ENCODE peak calls at places on chromosome 1, in nine cellular contexts. One of them, this sample, is unnamed.

GRCh38 chr1:207298666-207299065 is 22.8 kb upstream of the CD55 start:
- DNase-seq in GM12878: no peak
- DNase-seq in sigmoid colon: no peak
- DNase-seq in H1: no peak
- DNase-seq in A549: no peak
- DNase-seq in suprapubic skin: no peak
- DNase-seq in stomach: no peak
- DNase-seq in tibial nerve: no peak
- DNase-seq in SK-N-SH: no peak
- DNase-seq in this sample: no peak

GRCh38 chr1:44655609-44656008 is 18.7 kb downstream of the TMEM53 start:
- DNase-seq in stomach: no peak
- DNase-seq in sigmoid colon: no peak
- DNase-seq in A549: peak; percentile 33
- DNase-seq in H1: no peak
- DNase-seq in SK-N-SH: peak; percentile 75
- DNase-seq in GM12878: no peak
- DNase-seq in tibial nerve: no peak
- DNase-seq in suprapubic skin: no peak
- DNase-seq in this sample: peak; percentile 61

GRCh38 chr1:117698398-117699160 is 92.7 kb downstream of the TENT5C start:
- DNase-seq in SK-N-SH: no peak
- DNase-seq in stomach: no peak
- DNase-seq in A549: no peak
- DNase-seq in GM12878: no peak
- DNase-seq in sigmoid colon: no peak
- DNase-seq in H1: no peak
- DNase-seq in tibial nerve: no peak
- DNase-seq in suprapubic skin: no peak
- DNase-seq in this sample: no peak

GRCh38 chr1:53685272-53686051 is 53.5 kb downstream of the GLIS1 start:
- DNase-seq in sigmoid colon: no peak
- DNase-seq in stomach: no peak
- DNase-seq in H1: no peak
- DNase-seq in SK-N-SH: peak; percentile 85
- DNase-seq in A549: no peak
- DNase-seq in GM12878: no peak
- DNase-seq in suprapubic skin: no peak
- DNase-seq in tibial nerve: no peak
- DNase-seq in this sample: peak; percentile 73

GRCh38 chr1:72119491-72119890 is 162.8 kb downstream of the NEGR1 start:
- DNase-seq in tibial nerve: no peak
- DNase-seq in H1: no peak
- DNase-seq in stomach: no peak
- DNase-seq in sigmoid colon: no peak
- DNase-seq in A549: no peak
- DNase-seq in SK-N-SH: no peak
- DNase-seq in suprapubic skin: no peak
- DNase-seq in GM12878: no peak
- DNase-seq in this sample: no peak

GRCh38 chr1:220213381-220213983 is 58.8 kb downstream of the RAB3GAP2 start:
- DNase-seq in stomach: no peak
- DNase-seq in suprapubic skin: no peak
- DNase-seq in H1: no peak
- DNase-seq in GM12878: no peak
- DNase-seq in SK-N-SH: no peak
- DNase-seq in sigmoid colon: no peak
- DNase-seq in tibial nerve: no peak
- DNase-seq in A549: no peak
- DNase-seq in this sample: no peak

GRCh38 chr1:221166162-221166500 is 286.9 kb downstream of the HLX start:
- DNase-seq in H1: no peak
- DNase-seq in suprapubic skin: no peak
- DNase-seq in A549: no peak
- DNase-seq in GM12878: no peak
- DNase-seq in SK-N-SH: peak; percentile 19
- DNase-seq in stomach: no peak
- DNase-seq in tibial nerve: no peak
- DNase-seq in sigmoid colon: no peak
- DNase-seq in this sample: no peak

GRCh38 chr1:114080511-114081144 is 73.0 kb downstream of the SYT6 start:
- DNase-seq in A549: no peak
- DNase-seq in tibial nerve: no peak
- DNase-seq in suprapubic skin: no peak
- DNase-seq in H1: no peak
- DNase-seq in GM12878: no peak
- DNase-seq in sigmoid colon: no peak
- DNase-seq in SK-N-SH: no peak
- DNase-seq in stomach: no peak
- DNase-seq in this sample: no peak

GRCh38 chr1:183569141-183569540 is 21.1 kb downstream of the NCF2 start:
- DNase-seq in stomach: no peak
- DNase-seq in sigmoid colon: no peak
- DNase-seq in tibial nerve: no peak
- DNase-seq in GM12878: no peak
- DNase-seq in SK-N-SH: no peak
- DNase-seq in A549: peak; percentile 18
- DNase-seq in suprapubic skin: no peak
- DNase-seq in H1: no peak
- DNase-seq in this sample: no peak

GRCh38 chr1:59827055-59827643 is 12.4 kb downstream of the HOOK1 start:
- DNase-seq in H1: no peak
- DNase-seq in GM12878: no peak
- DNase-seq in tibial nerve: no peak
- DNase-seq in A549: no peak
- DNase-seq in stomach: no peak
- DNase-seq in SK-N-SH: no peak
- DNase-seq in suprapubic skin: no peak
- DNase-seq in sigmoid colon: no peak
- DNase-seq in this sample: no peak

GRCh38 chr1:80248886-80249285 is 1242.4 kb upstream of the ADGRL4 start:
- DNase-seq in GM12878: no peak
- DNase-seq in tibial nerve: no peak
- DNase-seq in suprapubic skin: no peak
- DNase-seq in H1: no peak
- DNase-seq in A549: no peak
- DNase-seq in sigmoid colon: no peak
- DNase-seq in SK-N-SH: no peak
- DNase-seq in stomach: no peak
- DNase-seq in this sample: no peak

GRCh38 chr1:5829414-5829813 is 162.8 kb downstream of the NPHP4 start:
- DNase-seq in tibial nerve: no peak
- DNase-seq in suprapubic skin: no peak
- DNase-seq in SK-N-SH: no peak
- DNase-seq in sigmoid colon: no peak
- DNase-seq in A549: no peak
- DNase-seq in GM12878: no peak
- DNase-seq in stomach: no peak
- DNase-seq in H1: no peak
- DNase-seq in this sample: no peak

GRCh38 chr1:183339556-183340167 is 78.5 kb downstream of the NMNAT2 start:
- DNase-seq in SK-N-SH: peak; percentile 28
- DNase-seq in GM12878: no peak
- DNase-seq in sigmoid colon: no peak
- DNase-seq in suprapubic skin: no peak
- DNase-seq in H1: no peak
- DNase-seq in tibial nerve: no peak
- DNase-seq in A549: no peak
- DNase-seq in stomach: no peak
- DNase-seq in this sample: no peak

GRCh38 chr1:182046763-182047162 is 14.7 kb downstream of the ZNF648 start:
- DNase-seq in stomach: no peak
- DNase-seq in A549: no peak
- DNase-seq in tibial nerve: no peak
- DNase-seq in SK-N-SH: no peak
- DNase-seq in sigmoid colon: no peak
- DNase-seq in suprapubic skin: no peak
- DNase-seq in GM12878: no peak
- DNase-seq in H1: no peak
- DNase-seq in this sample: no peak

GRCh38 chr1:240414237-240414636 is 197.7 kb downstream of the GREM2 start:
- DNase-seq in A549: no peak
- DNase-seq in H1: no peak
- DNase-seq in sigmoid colon: no peak
- DNase-seq in suprapubic skin: no peak
- DNase-seq in stomach: no peak
- DNase-seq in tibial nerve: no peak
- DNase-seq in GM12878: no peak
- DNase-seq in SK-N-SH: no peak
- DNase-seq in this sample: no peak

GRCh38 chr1:12453400-12454343 is 164.3 kb downstream of the DHRS3 start:
- DNase-seq in SK-N-SH: no peak
- DNase-seq in stomach: no peak
- DNase-seq in GM12878: no peak
- DNase-seq in sigmoid colon: no peak
- DNase-seq in tibial nerve: no peak
- DNase-seq in A549: no peak
- DNase-seq in H1: no peak
- DNase-seq in suprapubic skin: no peak
- DNase-seq in this sample: no peak

GRCh38 chr1:26536521-26536920 is 7.0 kb downstream of the RPS6KA1 start:
- DNase-seq in GM12878: no peak
- DNase-seq in H1: no peak
- DNase-seq in stomach: no peak
- DNase-seq in suprapubic skin: no peak
- DNase-seq in sigmoid colon: no peak
- DNase-seq in SK-N-SH: no peak
- DNase-seq in A549: no peak
- DNase-seq in tibial nerve: no peak
- DNase-seq in this sample: no peak
- TF ChIP-seq CTCF in GM12878: no peak
- TF ChIP-seq CTCF in H1: no peak
- TF ChIP-seq CTCF in stomach: no peak
- TF ChIP-seq CTCF in suprapubic skin: no peak
- TF ChIP-seq CTCF in sigmoid colon: no peak
- TF ChIP-seq CTCF in SK-N-SH: no peak
- TF ChIP-seq CTCF in A549: no peak
- TF ChIP-seq CTCF in tibial nerve: no peak
- TF ChIP-seq CTCF in this sample: no peak

GRCh38 chr1:36762174-36762573 is 272.1 kb downstream of the GRIK3 start:
- DNase-seq in A549: no peak
- DNase-seq in H1: no peak
- DNase-seq in suprapubic skin: no peak
- DNase-seq in stomach: no peak
- DNase-seq in sigmoid colon: no peak
- DNase-seq in SK-N-SH: no peak
- DNase-seq in GM12878: no peak
- DNase-seq in tibial nerve: no peak
- DNase-seq in this sample: no peak

GRCh38 chr1:36765785-36766300 is 268.5 kb downstream of the GRIK3 start:
- DNase-seq in suprapubic skin: no peak
- DNase-seq in H1: no peak
- DNase-seq in A549: no peak
- DNase-seq in GM12878: no peak
- DNase-seq in tibial nerve: no peak
- DNase-seq in stomach: no peak
- DNase-seq in SK-N-SH: no peak
- DNase-seq in sigmoid colon: no peak
- DNase-seq in this sample: no peak

GRCh38 chr1:36763771-36764170 is 270.5 kb downstream of the GRIK3 start:
- DNase-seq in tibial nerve: no peak
- DNase-seq in H1: no peak
- DNase-seq in GM12878: no peak
- DNase-seq in suprapubic skin: no peak
- DNase-seq in A549: no peak
- DNase-seq in sigmoid colon: no peak
- DNase-seq in stomach: no peak
- DNase-seq in SK-N-SH: no peak
- DNase-seq in this sample: no peak

GRCh38 chr1:36766481-36766880 is 267.8 kb downstream of the GRIK3 start:
- DNase-seq in sigmoid colon: no peak
- DNase-seq in stomach: no peak
- DNase-seq in tibial nerve: no peak
- DNase-seq in suprapubic skin: no peak
- DNase-seq in GM12878: no peak
- DNase-seq in H1: no peak
- DNase-seq in SK-N-SH: no peak
- DNase-seq in A549: no peak
- DNase-seq in this sample: no peak

GRCh38 chr1:36764796-36765195 is 269.5 kb downstream of the GRIK3 start:
- DNase-seq in stomach: no peak
- DNase-seq in suprapubic skin: no peak
- DNase-seq in sigmoid colon: no peak
- DNase-seq in H1: no peak
- DNase-seq in GM12878: no peak
- DNase-seq in A549: no peak
- DNase-seq in tibial nerve: no peak
- DNase-seq in SK-N-SH: peak; percentile 42
- DNase-seq in this sample: no peak
- TF ChIP-seq EP300 in stomach: no peak
- TF ChIP-seq EP300 in suprapubic skin: no peak
- TF ChIP-seq EP300 in sigmoid colon: no peak
- TF ChIP-seq EP300 in H1: no peak
- TF ChIP-seq EP300 in GM12878: no peak
- TF ChIP-seq EP300 in A549: no peak
- TF ChIP-seq EP300 in tibial nerve: no peak
- TF ChIP-seq EP300 in SK-N-SH: no peak
- TF ChIP-seq EP300 in this sample: no peak

GRCh38 chr1:224851210-224851849 is 78.1 kb upstream of the DNAH14 start:
- DNase-seq in sigmoid colon: no peak
- DNase-seq in H1: no peak
- DNase-seq in stomach: peak; percentile 77
- DNase-seq in suprapubic skin: no peak
- DNase-seq in tibial nerve: no peak
- DNase-seq in SK-N-SH: peak; percentile 45
- DNase-seq in A549: peak; percentile 55
- DNase-seq in GM12878: peak; percentile 41
- DNase-seq in this sample: no peak
- TF ChIP-seq CTCF in sigmoid colon: peak; percentile 24
- TF ChIP-seq CTCF in H1: peak; percentile 93
- TF ChIP-seq CTCF in stomach: no peak
- TF ChIP-seq CTCF in suprapubic skin: no peak
- TF ChIP-seq CTCF in tibial nerve: peak; percentile 38
- TF ChIP-seq CTCF in SK-N-SH: peak; percentile 80
- TF ChIP-seq CTCF in A549: peak; percentile 65
- TF ChIP-seq CTCF in GM12878: peak; percentile 81
- TF ChIP-seq CTCF in this sample: peak; percentile 47

DNA sequence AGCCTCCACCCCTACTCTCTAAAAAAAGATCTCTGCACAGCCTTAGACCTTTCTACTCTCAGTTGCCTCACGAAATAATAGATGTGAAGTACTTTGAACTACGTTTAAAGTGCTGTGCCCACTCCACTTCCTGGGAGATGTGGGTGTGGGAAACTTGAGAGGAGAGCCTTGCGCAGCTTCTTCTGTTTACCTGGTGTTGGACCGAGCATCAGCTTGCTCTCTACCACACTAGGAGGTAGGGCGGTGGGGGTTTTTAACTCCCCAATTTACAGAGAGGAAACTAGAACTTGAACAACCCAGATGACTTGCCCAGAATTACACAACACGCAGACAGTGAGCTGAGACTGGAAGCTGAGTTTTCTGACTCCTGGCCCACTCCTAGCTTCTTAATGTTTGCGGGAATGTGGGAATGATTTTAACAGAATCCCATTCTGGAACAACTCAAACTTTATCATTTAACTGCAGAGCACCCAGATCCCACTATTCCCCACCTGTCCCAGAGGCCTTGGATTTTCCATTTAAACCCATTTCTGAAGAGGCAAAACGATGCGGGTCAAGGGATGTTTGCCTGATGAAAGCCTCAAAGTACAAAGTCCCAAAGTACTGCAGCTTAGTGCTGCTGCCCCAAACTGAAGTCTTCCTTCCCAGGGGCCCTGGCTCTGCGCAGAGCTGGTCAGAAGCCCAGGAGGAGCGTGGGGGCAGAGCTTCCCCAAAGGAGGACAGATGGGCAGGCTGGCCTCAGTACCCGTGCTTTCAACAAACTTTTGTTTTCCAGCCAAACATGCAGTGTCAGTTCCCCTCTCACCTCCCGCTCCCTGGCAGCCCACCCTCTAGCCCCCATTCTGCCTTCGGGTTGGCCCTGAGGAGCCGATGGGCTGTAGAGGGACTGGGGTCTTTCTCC is 19.0 kb downstream of the BTG2 start:
- DNase-seq in suprapubic skin: no peak
- DNase-seq in SK-N-SH: no peak
- DNase-seq in sigmoid colon: peak; percentile 69
- DNase-seq in stomach: no peak
- DNase-seq in H1: no peak
- DNase-seq in A549: no peak
- DNase-seq in GM12878: no peak
- DNase-seq in tibial nerve: no peak
- DNase-seq in this sample: no peak
- TF ChIP-seq EP300 in suprapubic skin: no peak
- TF ChIP-seq EP300 in SK-N-SH: no peak
- TF ChIP-seq EP300 in sigmoid colon: no peak
- TF ChIP-seq EP300 in stomach: no peak
- TF ChIP-seq EP300 in H1: no peak
- TF ChIP-seq EP300 in A549: no peak
- TF ChIP-seq EP300 in GM12878: no peak
- TF ChIP-seq EP300 in tibial nerve: no peak
- TF ChIP-seq EP300 in this sample: peak; percentile 70